ENCODE peak calls at places on chromosome 7, in four cellular contexts. Q is GM12878, P is K562, W is HepG2. U is an unnamed sample.

GRCh38 chr7:73363225-73364005 is 35.5 kb downstream of the FKBP6 start:
- DNase-seq in W (no peak), P (no peak), Q (no peak), U (no peak)

GRCh38 chr7:135335628-135336139 is 102.0 kb downstream of the STRA8 start:
- DNase-seq in W (peak), Q (peak), P (peak), U (peak)

GRCh38 chr7:15853832-15854470 is 167.5 kb upstream of the MEOX2 start:
- DNase-seq in P (no peak), W (no peak), Q (no peak), U (no peak)

GRCh38 chr7:137146012-137146455 is 197.5 kb downstream of the PTN start:
- DNase-seq in Q (no peak), P (no peak), W (no peak), U (no peak)

GRCh38 chr7:11193131-11193867 is 219.6 kb downstream of the PHF14 start:
- DNase-seq in P (no peak), Q (no peak), W (peak), U (peak)

GRCh38 chr7:122217125-122217524 is 73.1 kb upstream of the AASS start:
- DNase-seq in Q (no peak), W (peak), P (no peak), U (no peak)

GRCh38 chr7:135773451-135773850 is 24.8 kb upstream of the FAM180A start:
- DNase-seq in W (no peak), Q (no peak), P (no peak), U (no peak)

GRCh38 chr7:25731881-25732240 is 420.1 kb upstream of the NFE2L3 start:
- DNase-seq in Q (no peak), P (no peak), W (no peak), U (no peak)

GRCh38 chr7:7201583-7202374 is 19.4 kb downstream of the C1GALT1 start:
- DNase-seq in P (no peak), Q (peak), W (no peak), U (peak)

GRCh38 chr7:103524042-103524907 is 78.3 kb upstream of the SLC26A5 start:
- DNase-seq in W (peak), P (peak), Q (no peak), U (no peak)

GRCh38 chr7:77362905-77363304 is 53.2 kb downstream of the GSAP start:
- DNase-seq in W (no peak), Q (no peak), P (no peak), U (no peak)

GRCh38 chr7:34928052-34928451 is 109.2 kb downstream of the DPY19L1 start:
- DNase-seq in Q (no peak), P (peak), W (peak), U (peak)

GRCh38 chr7:1883031-1883761 is 213.1 kb downstream of the ELFN1 start:
- DNase-seq in W (no peak), Q (no peak), P (peak), U (no peak)

GRCh38 chr7:105268056-105268455 is 120.7 kb downstream of the SRPK2 start:
- DNase-seq in Q (no peak), W (no peak), P (no peak), U (no peak)

GRCh38 chr7:94763268-94763667 is 107.3 kb upstream of the SGCE start:
- DNase-seq in W (no peak), Q (no peak), P (no peak), U (no peak)

GRCh38 chr7:47905071-47905920 is 43.0 kb downstream of the PKD1L1 start:
- DNase-seq in W (no peak), Q (no peak), P (no peak), U (no peak)

GRCh38 chr7:124764847-124765400 is 668 bp downstream of the GPR37 start:
- DNase-seq in P (no peak), W (no peak), Q (no peak), U (peak)

GRCh38 chr7:38309555-38309954 is 36.1 kb upstream of the TARP start:
- DNase-seq in Q (no peak), P (no peak), W (no peak), U (no peak)
- TF ChIP-seq USF2 in Q (no peak), P (no peak), W (no peak), U (no peak)

GRCh38 chr7:126803990-126804389 is 448.8 kb downstream of the GRM8 start:
- DNase-seq in P (no peak), W (no peak), Q (no peak), U (no peak)
- TF ChIP-seq SP1 in P (no peak), W (no peak), Q (no peak), U (no peak)

GRCh38 chr7:127387974-127388373 is 4.5 kb downstream of the ZNF800 start:
- DNase-seq in W (no peak), P (no peak), Q (no peak), U (no peak)

GRCh38 chr7:127380479-127380878 is 12.0 kb downstream of the ZNF800 start:
- DNase-seq in P (no peak), W (no peak), Q (no peak), U (no peak)

GRCh38 chr7:127379642-127380041 is 12.9 kb downstream of the ZNF800 start:
- DNase-seq in Q (no peak), W (no peak), P (no peak), U (no peak)

GRCh38 chr7:127382301-127383085 is 10.0 kb downstream of the ZNF800 start:
- DNase-seq in W (no peak), Q (no peak), P (no peak), U (no peak)

DNA sequence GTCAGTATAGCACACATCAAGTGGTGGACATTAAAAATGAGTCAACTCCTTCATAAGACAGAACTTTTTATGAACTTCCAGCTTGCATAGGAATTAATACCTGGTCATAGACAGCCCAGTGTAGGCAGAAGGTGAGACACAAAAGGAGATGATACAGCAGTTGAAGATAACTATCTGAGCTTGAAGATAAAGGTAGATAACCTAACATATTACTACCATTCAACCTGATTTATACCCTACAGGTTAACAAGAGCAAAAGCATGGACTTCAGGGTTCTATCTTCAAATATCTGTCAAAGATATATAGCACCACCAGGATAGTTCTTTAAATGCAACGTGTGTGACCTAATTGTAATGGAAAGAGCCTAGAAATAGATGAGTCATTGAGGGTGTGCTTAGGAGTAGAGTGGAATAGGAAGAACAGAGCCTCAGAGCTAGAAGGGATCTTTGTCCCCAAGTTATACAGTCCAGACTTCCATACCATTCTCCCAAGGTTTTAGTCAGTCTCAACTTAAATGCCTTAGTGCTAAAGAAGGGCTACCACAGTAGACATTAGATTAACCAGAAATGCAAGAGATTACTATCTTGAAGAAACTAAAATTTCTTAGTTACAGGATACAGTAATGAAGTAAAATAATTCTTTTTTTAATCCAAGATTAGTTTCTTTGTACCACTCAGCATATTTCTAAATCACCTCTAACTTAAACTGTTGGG is 9.2 kb downstream of the ZNF800 start:
- DNase-seq in W (no peak), Q (no peak), P (peak), U (no peak)
- TF ChIP-seq TCF7 in W (no peak), Q (no peak), P (no peak), U (no peak)

GRCh38 chr7:96920713-96921112 is 84.6 kb upstream of the DLX6 start:
- DNase-seq in P (no peak), Q (no peak), W (no peak), U (no peak)

GRCh38 chr7:96910484-96910883 is 94.9 kb upstream of the DLX6 start:
- DNase-seq in Q (no peak), W (peak), P (no peak), U (no peak)

GRCh38 chr7:96920064-96920463 is 85.3 kb upstream of the DLX6 start:
- DNase-seq in W (no peak), P (no peak), Q (no peak), U (no peak)

DNA sequence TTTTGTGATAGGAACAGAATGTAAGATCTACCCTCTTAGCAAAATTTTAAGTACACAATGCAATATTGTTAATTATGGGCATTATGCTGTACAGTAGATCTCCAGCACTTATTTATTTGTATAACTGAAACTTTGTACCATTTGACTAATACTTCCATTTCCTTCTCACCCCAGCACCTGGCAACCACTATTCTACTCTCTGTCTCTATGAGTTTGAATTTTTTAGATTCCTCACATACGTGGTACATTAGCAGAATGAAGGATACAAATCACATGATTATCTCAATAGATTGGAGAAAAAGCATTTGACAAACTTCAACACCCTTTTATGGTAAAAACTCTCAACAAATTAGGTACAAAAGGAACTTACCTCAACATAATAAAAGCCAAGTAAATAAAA is 90.3 kb upstream of the DLX6 start:
- DNase-seq in Q (no peak), W (no peak), P (no peak), U (no peak)
- TF ChIP-seq USF2 in Q (no peak), W (no peak), P (no peak), U (no peak)

DNA sequence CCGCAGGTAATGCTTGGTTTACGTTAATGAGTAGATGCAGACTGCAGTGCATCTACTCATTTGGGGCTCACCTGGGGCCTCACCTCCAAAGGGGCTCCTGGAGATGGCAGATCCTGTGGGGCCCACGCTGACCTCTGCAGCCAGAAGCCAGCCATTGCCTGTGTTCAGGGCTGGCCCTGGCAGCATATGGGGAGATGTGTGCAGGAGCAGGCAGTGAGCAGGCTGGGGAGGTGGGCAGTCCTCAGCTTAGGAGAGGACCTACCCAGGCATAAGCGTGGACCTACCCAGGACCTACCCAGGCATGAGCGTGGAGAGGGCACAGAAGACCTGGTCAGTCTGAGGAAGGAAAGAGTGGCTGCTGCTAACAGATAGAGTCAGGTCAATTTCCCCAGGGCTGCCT is 178.5 kb downstream of the PTPRN2 start:
- DNase-seq in Q (no peak), W (no peak), P (no peak), U (no peak)
- TF ChIP-seq SP1 in Q (no peak), W (no peak), P (no peak), U (no peak)

DNA sequence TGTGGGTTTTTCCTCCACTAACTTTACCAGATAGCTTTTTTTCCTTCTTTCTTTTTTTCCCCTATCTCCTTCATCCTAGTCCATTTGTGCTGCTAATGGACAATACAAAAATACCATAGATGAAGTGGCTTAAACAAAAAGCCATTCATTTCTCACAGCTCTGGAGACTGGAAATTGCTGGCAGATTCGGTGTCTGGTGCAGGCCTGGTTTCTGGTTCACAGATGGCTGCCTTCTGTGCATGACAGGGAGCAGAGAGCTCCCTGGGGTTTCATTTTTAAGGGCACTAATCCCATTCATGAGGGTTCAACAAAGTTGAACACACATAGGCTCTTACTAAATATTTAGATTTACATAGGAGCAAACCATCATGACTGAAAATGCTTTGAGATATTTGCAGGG is 467.4 kb downstream of the TYW1 start:
- DNase-seq in W (no peak), Q (no peak), P (no peak), U (no peak)
- TF ChIP-seq TCF7 in W (no peak), Q (no peak), P (no peak), U (no peak)

DNA sequence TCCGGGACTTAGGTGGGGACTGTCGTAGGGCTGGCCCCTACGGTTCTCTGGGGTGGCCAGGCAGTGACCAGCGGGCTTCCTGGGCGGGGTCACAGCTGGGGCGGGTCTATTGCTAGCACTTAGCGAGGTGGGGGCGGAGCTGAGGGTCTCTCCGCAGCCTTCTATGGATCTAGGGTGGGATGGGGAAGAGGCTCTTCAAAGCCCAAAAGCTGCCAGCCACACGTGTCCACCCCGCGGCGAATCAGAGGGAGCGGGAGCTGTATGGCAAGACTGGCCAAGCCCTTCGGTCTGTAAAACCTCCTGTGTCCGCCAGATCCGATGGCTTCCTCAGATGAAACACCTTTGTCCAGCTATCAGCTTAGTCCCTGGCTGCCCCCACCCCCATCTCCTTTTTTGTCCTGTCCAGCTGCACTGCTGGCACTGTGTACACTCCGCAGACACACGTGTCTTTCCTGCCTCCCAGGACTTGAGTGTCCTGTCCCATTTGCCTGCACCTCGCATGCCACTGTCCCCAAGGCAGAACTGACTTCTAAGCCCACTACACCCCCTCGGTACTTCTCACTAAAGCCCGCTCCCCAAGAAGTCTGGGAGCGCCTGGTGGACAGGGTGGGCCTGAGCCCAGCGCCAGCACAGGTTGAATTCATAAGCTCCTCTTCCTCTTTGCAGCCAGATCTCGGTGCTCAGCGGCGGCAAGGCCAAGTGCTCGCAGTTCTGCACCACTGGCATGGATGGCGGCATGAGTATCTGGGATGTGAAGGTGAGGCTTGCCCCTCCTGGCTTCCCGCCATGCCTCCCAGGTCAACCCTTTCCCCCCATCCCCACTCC is 14.8 kb downstream of the PDAP1 start:
- DNase-seq in Q (no peak), W (no peak), P (peak), U (peak)
- TF ChIP-seq USF2 in Q (no peak), W (no peak), P (no peak), U (peak)

DNA sequence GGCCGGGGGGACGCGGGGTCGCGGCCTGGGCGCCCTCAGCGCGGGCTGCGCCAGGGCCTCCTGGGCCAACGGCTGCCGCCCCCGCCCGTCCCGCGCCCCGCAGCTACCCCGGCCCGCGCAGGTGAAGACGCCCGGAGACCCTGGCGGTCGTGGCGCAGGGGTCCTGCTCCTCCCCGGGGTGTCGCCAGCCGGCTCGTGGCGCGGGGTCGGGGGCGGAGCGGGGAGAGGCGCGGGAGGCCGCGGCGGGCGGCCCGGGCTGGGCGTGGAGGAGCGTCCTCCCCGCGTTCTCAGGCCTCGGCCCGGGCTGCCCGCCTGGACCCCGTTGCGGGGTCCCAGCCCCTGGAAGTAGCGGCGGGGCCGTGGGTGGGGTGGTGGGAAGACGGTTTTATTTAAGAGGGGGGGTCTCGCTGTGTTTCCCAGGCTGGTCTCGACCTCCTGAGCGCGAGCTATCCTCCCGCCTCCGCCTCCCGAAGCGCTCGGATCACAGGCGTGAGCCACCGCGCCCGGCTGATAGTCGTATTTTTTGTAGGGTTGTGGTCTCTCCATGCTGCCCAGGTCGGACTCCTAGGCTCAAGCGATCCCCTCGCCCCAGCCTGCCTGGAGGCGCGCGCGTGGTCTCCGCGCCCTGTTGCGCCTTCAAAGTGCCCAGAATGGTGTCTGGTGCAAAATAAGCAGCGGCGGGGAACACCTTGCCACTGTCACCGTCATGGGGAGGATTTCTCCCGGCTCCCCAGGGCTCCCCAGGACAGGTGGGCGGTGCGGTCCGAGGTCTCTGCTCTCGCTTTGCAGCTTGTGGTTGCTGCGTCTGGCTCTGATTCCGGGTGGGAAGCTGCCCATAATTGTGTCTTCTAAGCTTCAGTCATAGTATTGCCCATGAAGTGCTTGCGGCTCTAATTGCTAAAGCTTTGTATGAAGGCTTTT is 15.3 kb upstream of the SUN1 start:
- DNase-seq in Q (no peak), P (peak), W (no peak), U (peak)
- TF ChIP-seq SP1 in Q (no peak), P (no peak), W (no peak), U (no peak)

U was measured in WTC11.